ENCODE peak calls at places on chromosomes 12 and 14, in seven cellular contexts. X, B, N, S, J, Z and Q are unnamed samples.

GRCh38 chr14:68316078-68316868 is 476.6 kb downstream of the ZFP36L1 start:
- DNase-seq in X (no peak), B (no peak), N (no peak), S (no peak), J (no peak), Z (no peak), Q (no peak)

GRCh38 chr14:102437997-102438922 is 71.3 kb downstream of the ANKRD9 start:
- DNase-seq in X (peak), B (peak), N (peak), S (peak), J (peak), Z (peak), Q (peak)

GRCh38 chr14:105532735-105533141 is 6.4 kb downstream of the TMEM121 start:
- DNase-seq in X (no peak), B (no peak), N (no peak), S (no peak), J (no peak), Z (peak), Q (no peak)

GRCh38 chr12:44253338-44253856 is 417.5 kb downstream of the TMEM117 start:
- DNase-seq in X (no peak), B (no peak), N (no peak), S (no peak), J (no peak), Z (no peak), Q (no peak)

GRCh38 chr12:59710964-59711363 is 115.1 kb downstream of the SLC16A7 start:
- DNase-seq in X (no peak), B (no peak), N (no peak), S (no peak), J (no peak), Z (no peak), Q (no peak)

GRCh38 chr14:60622920-60623263 is 26.4 kb downstream of the SIX1 start:
- DNase-seq in X (peak), B (no peak), N (no peak), S (no peak), J (no peak), Z (no peak), Q (no peak)

GRCh38 chr12:114732426-114733030 is 48.6 kb upstream of the TBX3 start:
- DNase-seq in X (no peak), B (no peak), N (no peak), S (no peak), J (no peak), Z (no peak), Q (no peak)

GRCh38 chr14:20247651-20248246 is 8.7 kb downstream of the OR11H4 start:
- DNase-seq in X (peak), B (no peak), N (no peak), S (no peak), J (no peak), Z (peak), Q (no peak)

GRCh38 chr14:55127491-55127951 is 1.5 kb upstream of the LGALS3 start:
- DNase-seq in X (peak), B (no peak), N (no peak), S (peak), J (no peak), Z (peak), Q (no peak)

GRCh38 chr12:102010265-102010994 is 51.4 kb downstream of the WASHC3 start:
- DNase-seq in X (peak), B (no peak), N (no peak), S (no peak), J (no peak), Z (no peak), Q (no peak)

GRCh38 chr14:33542338-33543290 is 408.3 kb downstream of the EGLN3 start:
- DNase-seq in X (no peak), B (no peak), N (no peak), S (no peak), J (no peak), Z (no peak), Q (no peak)

GRCh38 chr12:3134526-3135135 is 57.5 kb downstream of the TSPAN9 start:
- DNase-seq in X (no peak), B (no peak), N (no peak), S (no peak), J (no peak), Z (no peak), Q (no peak)

GRCh38 chr14:20986811-20987210 is 3.0 kb upstream of the METTL17 start:
- DNase-seq in X (peak), B (no peak), N (no peak), S (peak), J (no peak), Z (peak), Q (no peak)

GRCh38 chr14:96253140-96253539 is 2.9 kb upstream of the BDKRB1 start:
- DNase-seq in X (peak), B (no peak), N (no peak), S (peak), J (no peak), Z (peak), Q (no peak)

GRCh38 chr14:54730156-54730961 is 163.4 kb downstream of the SAMD4A start:
- DNase-seq in X (peak), B (no peak), N (no peak), S (peak), J (no peak), Z (peak), Q (no peak)

GRCh38 chr14:68471964-68472508 is 320.8 kb downstream of the ZFP36L1 start:
- DNase-seq in X (no peak), B (no peak), N (no peak), S (no peak), J (no peak), Z (no peak), Q (no peak)

GRCh38 chr14:99755068-99755405 is 38.2 kb upstream of the EML1 start:
- DNase-seq in X (peak), B (no peak), N (no peak), S (no peak), J (no peak), Z (no peak), Q (no peak)

GRCh38 chr12:126210026-126210425 is 1144.8 kb downstream of the AACS start:
- DNase-seq in X (no peak), B (no peak), N (no peak), S (no peak), J (no peak), Z (no peak), Q (no peak)

GRCh38 chr14:63361790-63362189 is 43.1 kb upstream of the GPHB5 start:
- DNase-seq in X (no peak), B (no peak), N (no peak), S (no peak), J (no peak), Z (no peak), Q (no peak)

GRCh38 chr14:100654814-100655795 is 67.9 kb upstream of the BEGAIN start:
- DNase-seq in X (peak), B (no peak), N (no peak), S (no peak), J (no peak), Z (no peak), Q (no peak)

GRCh38 chr12:52091061-52091460 is 11.6 kb downstream of the SMIM41 start:
- DNase-seq in X (no peak), B (no peak), N (no peak), S (no peak), J (no peak), Z (no peak), Q (no peak)

GRCh38 chr12:121792607-121793500 is 634 bp downstream of the RHOF start:
- DNase-seq in X (peak), B (no peak), N (no peak), S (no peak), J (no peak), Z (no peak), Q (peak)

GRCh38 chr14:106518054-106518943 is 991.9 kb downstream of the TMEM121 start:
- DNase-seq in X (no peak), B (peak), N (no peak), S (no peak), J (peak), Z (no peak), Q (no peak)